ENCODE peak calls at places on chromosomes 7 and 10, in six cellular contexts. One of them, this sample, is unnamed.

GRCh38 chr7:119270045-119270464 is 1002.9 kb upstream of the KCND2 start:
- DNase-seq in NAMALWA: peak
- DNase-seq in right atrium auricular region: no peak
- DNase-seq in stimulated activated CD4-positive, alpha-beta T cell treated with anti-CD3 and anti-CD28 coated beads, Interleukin-1b, Interleukin-23, amount 100 ng/mL, for 4 hours: no peak
- DNase-seq in NCI-H460: peak
- DNase-seq in tibial nerve: peak
- DNase-seq in this sample: peak

GRCh38 chr7:100585511-100586265 is at the start of gene LRCH4:
- DNase-seq in NCI-H460: no peak
- DNase-seq in stimulated activated CD4-positive, alpha-beta T cell treated with anti-CD3 and anti-CD28 coated beads, Interleukin-1b, Interleukin-23, amount 100 ng/mL, for 4 hours: peak
- DNase-seq in tibial nerve: no peak
- DNase-seq in right atrium auricular region: peak
- DNase-seq in NAMALWA: peak
- DNase-seq in this sample: no peak

GRCh38 chr7:151114151-151115090 is 28.1 kb downstream of the AGAP3 start:
- DNase-seq in stimulated activated CD4-positive, alpha-beta T cell treated with anti-CD3 and anti-CD28 coated beads, Interleukin-1b, Interleukin-23, amount 100 ng/mL, for 4 hours: no peak
- DNase-seq in NAMALWA: no peak
- DNase-seq in right atrium auricular region: no peak
- DNase-seq in NCI-H460: no peak
- DNase-seq in tibial nerve: no peak
- DNase-seq in this sample: peak

GRCh38 chr7:150958603-150959002 is 19.5 kb downstream of the KCNH2 start:
- DNase-seq in tibial nerve: no peak
- DNase-seq in right atrium auricular region: no peak
- DNase-seq in NCI-H460: no peak
- DNase-seq in stimulated activated CD4-positive, alpha-beta T cell treated with anti-CD3 and anti-CD28 coated beads, Interleukin-1b, Interleukin-23, amount 100 ng/mL, for 4 hours: no peak
- DNase-seq in NAMALWA: no peak
- DNase-seq in this sample: no peak

GRCh38 chr7:134779741-134780065 is 269 bp downstream of the CALD1 start:
- DNase-seq in tibial nerve: no peak
- DNase-seq in stimulated activated CD4-positive, alpha-beta T cell treated with anti-CD3 and anti-CD28 coated beads, Interleukin-1b, Interleukin-23, amount 100 ng/mL, for 4 hours: no peak
- DNase-seq in right atrium auricular region: no peak
- DNase-seq in NAMALWA: no peak
- DNase-seq in NCI-H460: no peak
- DNase-seq in this sample: no peak

GRCh38 chr10:91296471-91296870 is 76.0 kb downstream of the PCGF5 start:
- DNase-seq in stimulated activated CD4-positive, alpha-beta T cell treated with anti-CD3 and anti-CD28 coated beads, Interleukin-1b, Interleukin-23, amount 100 ng/mL, for 4 hours: no peak
- DNase-seq in NCI-H460: no peak
- DNase-seq in right atrium auricular region: no peak
- DNase-seq in NAMALWA: peak
- DNase-seq in tibial nerve: no peak
- DNase-seq in this sample: peak

GRCh38 chr10:16016688-16017087 is 156.4 kb upstream of the MINDY3 start:
- DNase-seq in stimulated activated CD4-positive, alpha-beta T cell treated with anti-CD3 and anti-CD28 coated beads, Interleukin-1b, Interleukin-23, amount 100 ng/mL, for 4 hours: no peak
- DNase-seq in NCI-H460: no peak
- DNase-seq in right atrium auricular region: no peak
- DNase-seq in tibial nerve: no peak
- DNase-seq in NAMALWA: peak
- DNase-seq in this sample: no peak

GRCh38 chr7:106193661-106194060 is 81.5 kb upstream of the SYPL1 start:
- DNase-seq in stimulated activated CD4-positive, alpha-beta T cell treated with anti-CD3 and anti-CD28 coated beads, Interleukin-1b, Interleukin-23, amount 100 ng/mL, for 4 hours: no peak
- DNase-seq in NCI-H460: no peak
- DNase-seq in NAMALWA: no peak
- DNase-seq in right atrium auricular region: no peak
- DNase-seq in tibial nerve: no peak
- DNase-seq in this sample: peak

GRCh38 chr10:70753841-70754621 is 31.1 kb downstream of the TBATA start:
- DNase-seq in NCI-H460: no peak
- DNase-seq in right atrium auricular region: no peak
- DNase-seq in stimulated activated CD4-positive, alpha-beta T cell treated with anti-CD3 and anti-CD28 coated beads, Interleukin-1b, Interleukin-23, amount 100 ng/mL, for 4 hours: no peak
- DNase-seq in tibial nerve: no peak
- DNase-seq in NAMALWA: no peak
- DNase-seq in this sample: peak

GRCh38 chr10:122980209-122981065 is at the start of gene PSTK:
- DNase-seq in stimulated activated CD4-positive, alpha-beta T cell treated with anti-CD3 and anti-CD28 coated beads, Interleukin-1b, Interleukin-23, amount 100 ng/mL, for 4 hours: peak
- DNase-seq in right atrium auricular region: peak
- DNase-seq in NAMALWA: peak
- DNase-seq in tibial nerve: peak
- DNase-seq in NCI-H460: peak
- DNase-seq in this sample: peak

GRCh38 chr7:1404881-1405548 is 54.3 kb downstream of the MICALL2 start:
- DNase-seq in NCI-H460: no peak
- DNase-seq in stimulated activated CD4-positive, alpha-beta T cell treated with anti-CD3 and anti-CD28 coated beads, Interleukin-1b, Interleukin-23, amount 100 ng/mL, for 4 hours: no peak
- DNase-seq in NAMALWA: no peak
- DNase-seq in tibial nerve: no peak
- DNase-seq in right atrium auricular region: no peak
- DNase-seq in this sample: no peak

GRCh38 chr10:31419394-31420063 is 100.5 kb downstream of the ZEB1 start:
- DNase-seq in right atrium auricular region: no peak
- DNase-seq in NCI-H460: no peak
- DNase-seq in tibial nerve: no peak
- DNase-seq in stimulated activated CD4-positive, alpha-beta T cell treated with anti-CD3 and anti-CD28 coated beads, Interleukin-1b, Interleukin-23, amount 100 ng/mL, for 4 hours: no peak
- DNase-seq in NAMALWA: no peak
- DNase-seq in this sample: no peak

GRCh38 chr7:156768698-156769472 is 124.1 kb downstream of the LMBR1 start:
- DNase-seq in tibial nerve: no peak
- DNase-seq in stimulated activated CD4-positive, alpha-beta T cell treated with anti-CD3 and anti-CD28 coated beads, Interleukin-1b, Interleukin-23, amount 100 ng/mL, for 4 hours: no peak
- DNase-seq in NAMALWA: no peak
- DNase-seq in NCI-H460: no peak
- DNase-seq in right atrium auricular region: no peak
- DNase-seq in this sample: peak

GRCh38 chr10:80684217-80684616 is 146.5 kb downstream of the SH2D4B start:
- DNase-seq in NAMALWA: peak
- DNase-seq in right atrium auricular region: no peak
- DNase-seq in stimulated activated CD4-positive, alpha-beta T cell treated with anti-CD3 and anti-CD28 coated beads, Interleukin-1b, Interleukin-23, amount 100 ng/mL, for 4 hours: no peak
- DNase-seq in tibial nerve: no peak
- DNase-seq in NCI-H460: no peak
- DNase-seq in this sample: peak

GRCh38 chr10:22801759-22802158 is 87.4 kb upstream of the PIP4K2A start:
- DNase-seq in NCI-H460: no peak
- DNase-seq in tibial nerve: no peak
- DNase-seq in stimulated activated CD4-positive, alpha-beta T cell treated with anti-CD3 and anti-CD28 coated beads, Interleukin-1b, Interleukin-23, amount 100 ng/mL, for 4 hours: no peak
- DNase-seq in NAMALWA: no peak
- DNase-seq in right atrium auricular region: no peak
- DNase-seq in this sample: no peak

GRCh38 chr10:121340176-121340850 is 257.9 kb downstream of the FGFR2 start:
- DNase-seq in tibial nerve: no peak
- DNase-seq in right atrium auricular region: no peak
- DNase-seq in NAMALWA: no peak
- DNase-seq in stimulated activated CD4-positive, alpha-beta T cell treated with anti-CD3 and anti-CD28 coated beads, Interleukin-1b, Interleukin-23, amount 100 ng/mL, for 4 hours: no peak
- DNase-seq in NCI-H460: no peak
- DNase-seq in this sample: no peak

GRCh38 chr10:51683031-51683830 is 16.2 kb downstream of the CSTF2T start:
- DNase-seq in tibial nerve: no peak
- DNase-seq in right atrium auricular region: no peak
- DNase-seq in NCI-H460: no peak
- DNase-seq in stimulated activated CD4-positive, alpha-beta T cell treated with anti-CD3 and anti-CD28 coated beads, Interleukin-1b, Interleukin-23, amount 100 ng/mL, for 4 hours: no peak
- DNase-seq in NAMALWA: peak
- DNase-seq in this sample: peak

GRCh38 chr7:28802450-28802849 is 155.7 kb downstream of the TRIL start:
- DNase-seq in right atrium auricular region: no peak
- DNase-seq in NCI-H460: no peak
- DNase-seq in tibial nerve: no peak
- DNase-seq in NAMALWA: no peak
- DNase-seq in stimulated activated CD4-positive, alpha-beta T cell treated with anti-CD3 and anti-CD28 coated beads, Interleukin-1b, Interleukin-23, amount 100 ng/mL, for 4 hours: no peak
- DNase-seq in this sample: no peak

GRCh38 chr7:150949564-150949963 is 28.6 kb downstream of the KCNH2 start:
- DNase-seq in tibial nerve: no peak
- DNase-seq in stimulated activated CD4-positive, alpha-beta T cell treated with anti-CD3 and anti-CD28 coated beads, Interleukin-1b, Interleukin-23, amount 100 ng/mL, for 4 hours: no peak
- DNase-seq in right atrium auricular region: no peak
- DNase-seq in NCI-H460: no peak
- DNase-seq in NAMALWA: no peak
- DNase-seq in this sample: no peak

GRCh38 chr10:14574291-14574690 is 200.4 kb downstream of the FAM107B start:
- DNase-seq in tibial nerve: no peak
- DNase-seq in right atrium auricular region: no peak
- DNase-seq in stimulated activated CD4-positive, alpha-beta T cell treated with anti-CD3 and anti-CD28 coated beads, Interleukin-1b, Interleukin-23, amount 100 ng/mL, for 4 hours: no peak
- DNase-seq in NCI-H460: no peak
- DNase-seq in NAMALWA: no peak
- DNase-seq in this sample: no peak

GRCh38 chr7:150978136-150978789 is at the start of gene KCNH2:
- DNase-seq in right atrium auricular region: no peak
- DNase-seq in NAMALWA: peak
- DNase-seq in stimulated activated CD4-positive, alpha-beta T cell treated with anti-CD3 and anti-CD28 coated beads, Interleukin-1b, Interleukin-23, amount 100 ng/mL, for 4 hours: no peak
- DNase-seq in NCI-H460: no peak
- DNase-seq in tibial nerve: no peak
- DNase-seq in this sample: no peak

GRCh38 chr7:5222861-5223411 is 32.9 kb downstream of the WIPI2 start:
- DNase-seq in stimulated activated CD4-positive, alpha-beta T cell treated with anti-CD3 and anti-CD28 coated beads, Interleukin-1b, Interleukin-23, amount 100 ng/mL, for 4 hours: no peak
- DNase-seq in right atrium auricular region: no peak
- DNase-seq in tibial nerve: no peak
- DNase-seq in NAMALWA: no peak
- DNase-seq in NCI-H460: no peak
- DNase-seq in this sample: no peak

GRCh38 chr7:155911471-155912105 is 99.3 kb upstream of the SHH start:
- DNase-seq in NAMALWA: no peak
- DNase-seq in NCI-H460: no peak
- DNase-seq in tibial nerve: no peak
- DNase-seq in stimulated activated CD4-positive, alpha-beta T cell treated with anti-CD3 and anti-CD28 coated beads, Interleukin-1b, Interleukin-23, amount 100 ng/mL, for 4 hours: no peak
- DNase-seq in right atrium auricular region: no peak
- DNase-seq in this sample: no peak

GRCh38 chr10:58517071-58517470 is 4.4 kb downstream of the BICC1 start:
- DNase-seq in right atrium auricular region: no peak
- DNase-seq in NAMALWA: no peak
- DNase-seq in tibial nerve: no peak
- DNase-seq in stimulated activated CD4-positive, alpha-beta T cell treated with anti-CD3 and anti-CD28 coated beads, Interleukin-1b, Interleukin-23, amount 100 ng/mL, for 4 hours: no peak
- DNase-seq in NCI-H460: no peak
- DNase-seq in this sample: no peak

GRCh38 chr7:105154084-105154483 is 140.1 kb downstream of the KMT2E start:
- DNase-seq in stimulated activated CD4-positive, alpha-beta T cell treated with anti-CD3 and anti-CD28 coated beads, Interleukin-1b, Interleukin-23, amount 100 ng/mL, for 4 hours: no peak
- DNase-seq in NAMALWA: no peak
- DNase-seq in right atrium auricular region: no peak
- DNase-seq in tibial nerve: no peak
- DNase-seq in NCI-H460: no peak
- DNase-seq in this sample: peak

GRCh38 chr7:1703475-1704325 is 33.6 kb downstream of the ELFN1 start:
- DNase-seq in NAMALWA: no peak
- DNase-seq in NCI-H460: no peak
- DNase-seq in right atrium auricular region: no peak
- DNase-seq in tibial nerve: no peak
- DNase-seq in stimulated activated CD4-positive, alpha-beta T cell treated with anti-CD3 and anti-CD28 coated beads, Interleukin-1b, Interleukin-23, amount 100 ng/mL, for 4 hours: no peak
- DNase-seq in this sample: no peak

GRCh38 chr7:84722086-84722485 is 464.8 kb downstream of the SEMA3D start:
- DNase-seq in NAMALWA: no peak
- DNase-seq in tibial nerve: no peak
- DNase-seq in right atrium auricular region: no peak
- DNase-seq in stimulated activated CD4-positive, alpha-beta T cell treated with anti-CD3 and anti-CD28 coated beads, Interleukin-1b, Interleukin-23, amount 100 ng/mL, for 4 hours: no peak
- DNase-seq in NCI-H460: no peak
- DNase-seq in this sample: no peak

GRCh38 chr7:128322040-128322643 is 21.6 kb downstream of the RBM28 start:
- DNase-seq in tibial nerve: no peak
- DNase-seq in NCI-H460: peak
- DNase-seq in NAMALWA: peak
- DNase-seq in stimulated activated CD4-positive, alpha-beta T cell treated with anti-CD3 and anti-CD28 coated beads, Interleukin-1b, Interleukin-23, amount 100 ng/mL, for 4 hours: no peak
- DNase-seq in right atrium auricular region: no peak
- DNase-seq in this sample: peak

GRCh38 chr7:151141855-151142685 is 25.4 kb downstream of the GBX1 start:
- DNase-seq in tibial nerve: no peak
- DNase-seq in right atrium auricular region: no peak
- DNase-seq in stimulated activated CD4-positive, alpha-beta T cell treated with anti-CD3 and anti-CD28 coated beads, Interleukin-1b, Interleukin-23, amount 100 ng/mL, for 4 hours: no peak
- DNase-seq in NCI-H460: no peak
- DNase-seq in NAMALWA: no peak
- DNase-seq in this sample: no peak

GRCh38 chr7:150803161-150803860 is 2.7 kb downstream of the TMEM176A start:
- DNase-seq in stimulated activated CD4-positive, alpha-beta T cell treated with anti-CD3 and anti-CD28 coated beads, Interleukin-1b, Interleukin-23, amount 100 ng/mL, for 4 hours: no peak
- DNase-seq in right atrium auricular region: peak
- DNase-seq in NCI-H460: no peak
- DNase-seq in tibial nerve: no peak
- DNase-seq in NAMALWA: no peak
- DNase-seq in this sample: no peak

GRCh38 chr10:35640474-35640873 is 1.6 kb downstream of the FZD8 start:
- DNase-seq in right atrium auricular region: peak
- DNase-seq in stimulated activated CD4-positive, alpha-beta T cell treated with anti-CD3 and anti-CD28 coated beads, Interleukin-1b, Interleukin-23, amount 100 ng/mL, for 4 hours: peak
- DNase-seq in NAMALWA: no peak
- DNase-seq in NCI-H460: peak
- DNase-seq in tibial nerve: peak
- DNase-seq in this sample: peak

GRCh38 chr7:6576024-6576866 is 1.0 kb upstream of the ZDHHC4 start:
- DNase-seq in tibial nerve: no peak
- DNase-seq in stimulated activated CD4-positive, alpha-beta T cell treated with anti-CD3 and anti-CD28 coated beads, Interleukin-1b, Interleukin-23, amount 100 ng/mL, for 4 hours: no peak
- DNase-seq in right atrium auricular region: no peak
- DNase-seq in NAMALWA: peak
- DNase-seq in NCI-H460: no peak
- DNase-seq in this sample: no peak

GRCh38 chr7:38382627-38383026 is 109.2 kb upstream of the TARP start:
- DNase-seq in right atrium auricular region: no peak
- DNase-seq in NCI-H460: no peak
- DNase-seq in NAMALWA: no peak
- DNase-seq in tibial nerve: no peak
- DNase-seq in stimulated activated CD4-positive, alpha-beta T cell treated with anti-CD3 and anti-CD28 coated beads, Interleukin-1b, Interleukin-23, amount 100 ng/mL, for 4 hours: no peak
- DNase-seq in this sample: peak

GRCh38 chr7:28483112-28483511 is 70.8 kb downstream of the CREB5 start:
- DNase-seq in stimulated activated CD4-positive, alpha-beta T cell treated with anti-CD3 and anti-CD28 coated beads, Interleukin-1b, Interleukin-23, amount 100 ng/mL, for 4 hours: no peak
- DNase-seq in right atrium auricular region: no peak
- DNase-seq in NCI-H460: no peak
- DNase-seq in NAMALWA: no peak
- DNase-seq in tibial nerve: no peak
- DNase-seq in this sample: no peak

GRCh38 chr10:30996481-30996980 is 35.1 kb downstream of the ZNF438 start:
- DNase-seq in stimulated activated CD4-positive, alpha-beta T cell treated with anti-CD3 and anti-CD28 coated beads, Interleukin-1b, Interleukin-23, amount 100 ng/mL, for 4 hours: no peak
- DNase-seq in NCI-H460: no peak
- DNase-seq in right atrium auricular region: no peak
- DNase-seq in NAMALWA: no peak
- DNase-seq in tibial nerve: no peak
- DNase-seq in this sample: no peak

GRCh38 chr10:97399843-97400545 is 1.1 kb downstream of the RRP12 start:
- DNase-seq in stimulated activated CD4-positive, alpha-beta T cell treated with anti-CD3 and anti-CD28 coated beads, Interleukin-1b, Interleukin-23, amount 100 ng/mL, for 4 hours: no peak
- DNase-seq in NAMALWA: peak
- DNase-seq in right atrium auricular region: no peak
- DNase-seq in tibial nerve: no peak
- DNase-seq in NCI-H460: peak
- DNase-seq in this sample: peak

This sample was measured in cardiac muscle cell.